ENCODE peak calls at places on chromosomes 12 and 14, in six cellular contexts. J is HFFc6; A is stimulated activated CD4-positive, alpha-beta T cell treated with anti-CD3 and anti-CD28 coated beads, Interleukin-15, amount 100 ng/mL, for 1 hour; Y is epithelial cell of proximal tubule; Z is PC-9; H is H54. L is an unnamed sample.

GRCh38 chr12:4269279-4269991 is 4.1 kb upstream of the CCND2 start:
- DNase-seq in H (no peak), Z (no peak), J (no peak), Y (no peak), A (peak), L (no peak)

GRCh38 chr12:115046805-115047204 is 362.8 kb upstream of the TBX3 start:
- DNase-seq in J (no peak), A (no peak), Z (no peak), Y (no peak), H (no peak), L (no peak)

GRCh38 chr14:55614304-55614703 is 34.3 kb downstream of the KTN1 start:
- DNase-seq in A (no peak), Z (no peak), H (no peak), Y (no peak), J (no peak), L (no peak)

GRCh38 chr14:64654072-64654899 is 49.9 kb upstream of the PLEKHG3 start:
- DNase-seq in Y (peak), H (peak), A (no peak), J (peak), Z (peak), L (no peak)

GRCh38 chr12:15131462-15131861 is 89.8 kb downstream of the RERG start:
- DNase-seq in Y (no peak), Z (no peak), J (no peak), A (no peak), H (no peak), L (no peak)

GRCh38 chr14:94088516-94088915 is 7.4 kb downstream of the IFI27L1 start:
- DNase-seq in A (no peak), Y (no peak), Z (no peak), J (peak), H (no peak), L (no peak)

GRCh38 chr12:84911331-84912190 is 1.0 kb downstream of the SLC6A15 start:
- DNase-seq in J (peak), Y (no peak), H (no peak), A (no peak), Z (peak), L (no peak)

GRCh38 chr12:33752854-33753253 is 269.4 kb upstream of the ALG10 start:
- DNase-seq in A (no peak), Y (no peak), J (no peak), H (no peak), Z (no peak), L (no peak)

GRCh38 chr12:108117163-108117849 is 11.8 kb upstream of the WSCD2 start:
- DNase-seq in J (no peak), A (no peak), Z (no peak), H (no peak), Y (no peak), L (peak)

GRCh38 chr12:52187206-52187605 is 4.6 kb downstream of the KRT80 start:
- DNase-seq in Y (no peak), Z (no peak), J (no peak), A (no peak), H (no peak), L (no peak)

GRCh38 chr12:1841606-1842182 is 21.3 kb downstream of the LRTM2 start:
- DNase-seq in A (no peak), J (no peak), H (no peak), Y (no peak), Z (no peak), L (no peak)

GRCh38 chr12:101552277-101552676 is 42.5 kb upstream of the MYBPC1 start:
- DNase-seq in Y (no peak), H (no peak), J (no peak), Z (no peak), A (no peak), L (no peak)

GRCh38 chr12:7512528-7512927 is 9.0 kb upstream of the CD163 start:
- DNase-seq in Y (peak), A (no peak), Z (no peak), J (peak), H (peak), L (no peak)

GRCh38 chr12:93767524-93767863 is 90.3 kb downstream of the CRADD start:
- DNase-seq in Y (no peak), A (no peak), J (no peak), Z (no peak), H (no peak), L (no peak)

GRCh38 chr12:123120452-123121166 is 30.3 kb downstream of the PITPNM2 start:
- DNase-seq in J (no peak), A (no peak), Y (no peak), H (no peak), Z (peak), L (no peak)

GRCh38 chr12:47247418-47247817 is 167.7 kb upstream of the AMIGO2 start:
- DNase-seq in J (no peak), A (no peak), Z (peak), Y (no peak), H (no peak), L (no peak)

GRCh38 chr12:51424662-51425539 is at the start of gene SLC4A8:
- DNase-seq in A (peak), Z (no peak), H (peak), J (peak), Y (no peak), L (no peak)

GRCh38 chr14:42921876-42922275 is 1315.2 kb downstream of the LRFN5 start:
- DNase-seq in Z (no peak), H (no peak), A (no peak), J (no peak), Y (no peak), L (no peak)

GRCh38 chr12:41334390-41334789 is 146.3 kb downstream of the PDZRN4 start:
- DNase-seq in J (no peak), H (no peak), Y (no peak), A (no peak), Z (no peak), L (no peak)

GRCh38 chr14:61609143-61609851 is 86.0 kb upstream of the HIF1A start:
- DNase-seq in H (no peak), Y (no peak), A (no peak), J (peak), Z (no peak), L (no peak)

GRCh38 chr12:107163413-107163812 is 70.1 kb upstream of the CRY1 start:
- DNase-seq in Y (no peak), Z (no peak), H (no peak), J (no peak), A (no peak), L (no peak)

GRCh38 chr14:76726551-76726961 is 34.7 kb upstream of the VASH1 start:
- DNase-seq in H (no peak), A (no peak), Z (peak), Y (no peak), J (no peak), L (no peak)

GRCh38 chr12:66043035-66043434 is 87.5 kb downstream of the LLPH start:
- DNase-seq in Z (no peak), Y (no peak), H (no peak), J (no peak), A (no peak), L (no peak)

GRCh38 chr12:80936642-80937390 is 918 bp downstream of the LIN7A start:
- DNase-seq in Z (no peak), J (no peak), Y (no peak), A (no peak), H (peak), L (no peak)

GRCh38 chr12:88638956-88639355 is 58.7 kb upstream of the KITLG start:
- DNase-seq in Z (no peak), A (no peak), Y (no peak), J (peak), H (no peak), L (no peak)

GRCh38 chr12:60100150-60100549 is 504.3 kb downstream of the SLC16A7 start:
- DNase-seq in J (peak), Z (no peak), Y (no peak), A (no peak), H (no peak), L (no peak)

GRCh38 chr14:102474934-102475333 is 34.6 kb downstream of the ANKRD9 start:
- DNase-seq in Z (no peak), Y (no peak), A (no peak), H (no peak), J (no peak), L (no peak)

GRCh38 chr12:124759841-124760508 is 103.7 kb downstream of the SCARB1 start:
- DNase-seq in H (no peak), A (no peak), J (no peak), Y (no peak), Z (no peak), L (no peak)

GRCh38 chr14:94801225-94801624 is 31.3 kb upstream of the GSC start:
- DNase-seq in Y (no peak), H (no peak), A (no peak), Z (no peak), J (no peak), L (no peak)

GRCh38 chr12:40375076-40375475 is 150.3 kb downstream of the LRRK2 start:
- DNase-seq in Z (no peak), J (no peak), A (no peak), Y (no peak), H (no peak), L (no peak)

GRCh38 chr12:12590961-12591360 is 20.7 kb upstream of the CREBL2 start:
- DNase-seq in Z (peak), H (no peak), A (no peak), Y (no peak), J (no peak), L (no peak)

GRCh38 chr14:51490205-51490604 is 161.5 kb upstream of the FRMD6 start:
- DNase-seq in H (no peak), Z (no peak), Y (no peak), J (peak), A (no peak), L (no peak)

GRCh38 chr12:34396861-34397590 is 374.7 kb downstream of the ALG10 start:
- DNase-seq in J (no peak), Y (no peak), A (peak), H (no peak), Z (no peak), L (no peak)

GRCh38 chr12:120539303-120539702 is 5.1 kb downstream of the RNF10 start:
- DNase-seq in Z (no peak), H (no peak), J (peak), A (no peak), Y (no peak), L (no peak)

L was measured in keratinocyte.